ENCODE peak calls at places on chromosome 5, in six cellular contexts. One of them, this sample, is unnamed.

GRCh38 chr5:171986772-171987171 is 19.7 kb downstream of the FBXW11 start:
- DNase-seq in stimulated activated CD4-positive, alpha-beta T cell treated with anti-CD3 and anti-CD28 coated beads, Interleukin-2, amount 100 ng/mL, for 48 hours: no peak
- DNase-seq in Right ventricle myocardium inferior: no peak
- DNase-seq in HT1080: no peak
- DNase-seq in neural crest cell: no peak
- DNase-seq in GM12891: no peak
- DNase-seq in this sample: no peak

GRCh38 chr5:158119852-158120708 is 261.1 kb upstream of the CLINT1 start:
- DNase-seq in GM12891: no peak
- DNase-seq in stimulated activated CD4-positive, alpha-beta T cell treated with anti-CD3 and anti-CD28 coated beads, Interleukin-2, amount 100 ng/mL, for 48 hours: no peak
- DNase-seq in neural crest cell: no peak
- DNase-seq in HT1080: peak
- DNase-seq in Right ventricle myocardium inferior: no peak
- DNase-seq in this sample: no peak

GRCh38 chr5:81971086-81971693 is 633 bp upstream of the ATG10 start:
- DNase-seq in Right ventricle myocardium inferior: no peak
- DNase-seq in HT1080: peak
- DNase-seq in stimulated activated CD4-positive, alpha-beta T cell treated with anti-CD3 and anti-CD28 coated beads, Interleukin-2, amount 100 ng/mL, for 48 hours: peak
- DNase-seq in neural crest cell: no peak
- DNase-seq in GM12891: no peak
- DNase-seq in this sample: no peak

GRCh38 chr5:153902026-153902425 is 136.7 kb downstream of the FAM114A2 start:
- DNase-seq in HT1080: no peak
- DNase-seq in GM12891: no peak
- DNase-seq in Right ventricle myocardium inferior: no peak
- DNase-seq in stimulated activated CD4-positive, alpha-beta T cell treated with anti-CD3 and anti-CD28 coated beads, Interleukin-2, amount 100 ng/mL, for 48 hours: no peak
- DNase-seq in neural crest cell: no peak
- DNase-seq in this sample: no peak

GRCh38 chr5:31761877-31762276 is 122.9 kb downstream of the PDZD2 start:
- DNase-seq in neural crest cell: no peak
- DNase-seq in GM12891: no peak
- DNase-seq in stimulated activated CD4-positive, alpha-beta T cell treated with anti-CD3 and anti-CD28 coated beads, Interleukin-2, amount 100 ng/mL, for 48 hours: no peak
- DNase-seq in HT1080: no peak
- DNase-seq in Right ventricle myocardium inferior: no peak
- DNase-seq in this sample: no peak

GRCh38 chr5:89211836-89212235 is 328.9 kb upstream of the MEF2C start:
- DNase-seq in HT1080: peak
- DNase-seq in stimulated activated CD4-positive, alpha-beta T cell treated with anti-CD3 and anti-CD28 coated beads, Interleukin-2, amount 100 ng/mL, for 48 hours: no peak
- DNase-seq in GM12891: no peak
- DNase-seq in neural crest cell: no peak
- DNase-seq in Right ventricle myocardium inferior: no peak
- DNase-seq in this sample: no peak

GRCh38 chr5:111223086-111223789 is 946 bp upstream of the CAMK4 start:
- DNase-seq in Right ventricle myocardium inferior: no peak
- DNase-seq in GM12891: no peak
- DNase-seq in stimulated activated CD4-positive, alpha-beta T cell treated with anti-CD3 and anti-CD28 coated beads, Interleukin-2, amount 100 ng/mL, for 48 hours: no peak
- DNase-seq in HT1080: no peak
- DNase-seq in neural crest cell: no peak
- DNase-seq in this sample: no peak

GRCh38 chr5:2329741-2330140 is 421.7 kb downstream of the IRX2 start:
- DNase-seq in Right ventricle myocardium inferior: no peak
- DNase-seq in GM12891: no peak
- DNase-seq in neural crest cell: no peak
- DNase-seq in stimulated activated CD4-positive, alpha-beta T cell treated with anti-CD3 and anti-CD28 coated beads, Interleukin-2, amount 100 ng/mL, for 48 hours: no peak
- DNase-seq in HT1080: no peak
- DNase-seq in this sample: no peak

GRCh38 chr5:124090115-124090514 is 578.1 kb downstream of the CSNK1G3 start:
- DNase-seq in stimulated activated CD4-positive, alpha-beta T cell treated with anti-CD3 and anti-CD28 coated beads, Interleukin-2, amount 100 ng/mL, for 48 hours: no peak
- DNase-seq in Right ventricle myocardium inferior: no peak
- DNase-seq in GM12891: no peak
- DNase-seq in HT1080: no peak
- DNase-seq in neural crest cell: no peak
- DNase-seq in this sample: no peak

GRCh38 chr5:135069895-135070657 is 36.0 kb upstream of the PITX1 start:
- DNase-seq in stimulated activated CD4-positive, alpha-beta T cell treated with anti-CD3 and anti-CD28 coated beads, Interleukin-2, amount 100 ng/mL, for 48 hours: no peak
- DNase-seq in Right ventricle myocardium inferior: no peak
- DNase-seq in GM12891: no peak
- DNase-seq in neural crest cell: no peak
- DNase-seq in HT1080: no peak
- DNase-seq in this sample: no peak

GRCh38 chr5:59079622-59080620 is 497.0 kb downstream of the RAB3C start:
- DNase-seq in stimulated activated CD4-positive, alpha-beta T cell treated with anti-CD3 and anti-CD28 coated beads, Interleukin-2, amount 100 ng/mL, for 48 hours: no peak
- DNase-seq in HT1080: peak
- DNase-seq in neural crest cell: no peak
- DNase-seq in Right ventricle myocardium inferior: no peak
- DNase-seq in GM12891: no peak
- DNase-seq in this sample: no peak

GRCh38 chr5:67346611-67347010 is 150.0 kb upstream of the CD180 start:
- DNase-seq in stimulated activated CD4-positive, alpha-beta T cell treated with anti-CD3 and anti-CD28 coated beads, Interleukin-2, amount 100 ng/mL, for 48 hours: no peak
- DNase-seq in Right ventricle myocardium inferior: no peak
- DNase-seq in neural crest cell: no peak
- DNase-seq in HT1080: no peak
- DNase-seq in GM12891: no peak
- DNase-seq in this sample: no peak

GRCh38 chr5:55853271-55853670 is 2.1 kb downstream of the IL31RA start:
- DNase-seq in stimulated activated CD4-positive, alpha-beta T cell treated with anti-CD3 and anti-CD28 coated beads, Interleukin-2, amount 100 ng/mL, for 48 hours: no peak
- DNase-seq in neural crest cell: no peak
- DNase-seq in GM12891: no peak
- DNase-seq in HT1080: no peak
- DNase-seq in Right ventricle myocardium inferior: no peak
- DNase-seq in this sample: no peak

GRCh38 chr5:10736354-10736753 is 24.7 kb downstream of the DAP start:
- DNase-seq in HT1080: no peak
- DNase-seq in Right ventricle myocardium inferior: no peak
- DNase-seq in neural crest cell: no peak
- DNase-seq in stimulated activated CD4-positive, alpha-beta T cell treated with anti-CD3 and anti-CD28 coated beads, Interleukin-2, amount 100 ng/mL, for 48 hours: no peak
- DNase-seq in GM12891: no peak
- DNase-seq in this sample: no peak

GRCh38 chr5:179800696-179801201 is 5.9 kb downstream of the MGAT4B start:
- DNase-seq in HT1080: no peak
- DNase-seq in neural crest cell: no peak
- DNase-seq in stimulated activated CD4-positive, alpha-beta T cell treated with anti-CD3 and anti-CD28 coated beads, Interleukin-2, amount 100 ng/mL, for 48 hours: no peak
- DNase-seq in Right ventricle myocardium inferior: no peak
- DNase-seq in GM12891: no peak
- DNase-seq in this sample: no peak

GRCh38 chr5:156570615-156571014 is 243.7 kb downstream of the SGCD start:
- DNase-seq in GM12891: no peak
- DNase-seq in HT1080: no peak
- DNase-seq in neural crest cell: no peak
- DNase-seq in Right ventricle myocardium inferior: no peak
- DNase-seq in stimulated activated CD4-positive, alpha-beta T cell treated with anti-CD3 and anti-CD28 coated beads, Interleukin-2, amount 100 ng/mL, for 48 hours: no peak
- DNase-seq in this sample: no peak

GRCh38 chr5:145681216-145681615 is 153.9 kb downstream of the PRELID2 start:
- DNase-seq in Right ventricle myocardium inferior: no peak
- DNase-seq in neural crest cell: no peak
- DNase-seq in GM12891: no peak
- DNase-seq in stimulated activated CD4-positive, alpha-beta T cell treated with anti-CD3 and anti-CD28 coated beads, Interleukin-2, amount 100 ng/mL, for 48 hours: no peak
- DNase-seq in HT1080: no peak
- DNase-seq in this sample: no peak

GRCh38 chr5:170268153-170268689 is 29.4 kb downstream of the LCP2 start:
- DNase-seq in HT1080: no peak
- DNase-seq in neural crest cell: no peak
- DNase-seq in stimulated activated CD4-positive, alpha-beta T cell treated with anti-CD3 and anti-CD28 coated beads, Interleukin-2, amount 100 ng/mL, for 48 hours: no peak
- DNase-seq in GM12891: no peak
- DNase-seq in Right ventricle myocardium inferior: no peak
- DNase-seq in this sample: no peak

GRCh38 chr5:107123014-107123413 is 547.7 kb downstream of the EFNA5 start:
- DNase-seq in Right ventricle myocardium inferior: no peak
- DNase-seq in neural crest cell: no peak
- DNase-seq in stimulated activated CD4-positive, alpha-beta T cell treated with anti-CD3 and anti-CD28 coated beads, Interleukin-2, amount 100 ng/mL, for 48 hours: no peak
- DNase-seq in GM12891: no peak
- DNase-seq in HT1080: no peak
- DNase-seq in this sample: no peak

GRCh38 chr5:180201051-180201987 is 7.7 kb downstream of the RASGEF1C start:
- DNase-seq in neural crest cell: peak
- DNase-seq in HT1080: peak
- DNase-seq in stimulated activated CD4-positive, alpha-beta T cell treated with anti-CD3 and anti-CD28 coated beads, Interleukin-2, amount 100 ng/mL, for 48 hours: no peak
- DNase-seq in Right ventricle myocardium inferior: no peak
- DNase-seq in GM12891: no peak
- DNase-seq in this sample: no peak

GRCh38 chr5:124661317-124662141 is 84.9 kb downstream of the ZNF608 start:
- DNase-seq in Right ventricle myocardium inferior: no peak
- DNase-seq in HT1080: peak
- DNase-seq in GM12891: no peak
- DNase-seq in neural crest cell: no peak
- DNase-seq in stimulated activated CD4-positive, alpha-beta T cell treated with anti-CD3 and anti-CD28 coated beads, Interleukin-2, amount 100 ng/mL, for 48 hours: no peak
- DNase-seq in this sample: no peak

GRCh38 chr5:611731-612486 is at the start of gene CEP72:
- DNase-seq in Right ventricle myocardium inferior: peak
- DNase-seq in HT1080: peak
- DNase-seq in neural crest cell: peak
- DNase-seq in stimulated activated CD4-positive, alpha-beta T cell treated with anti-CD3 and anti-CD28 coated beads, Interleukin-2, amount 100 ng/mL, for 48 hours: peak
- DNase-seq in GM12891: peak
- DNase-seq in this sample: peak

GRCh38 chr5:151058891-151059611 is 21.8 kb downstream of the TNIP1 start:
- DNase-seq in neural crest cell: no peak
- DNase-seq in HT1080: no peak
- DNase-seq in stimulated activated CD4-positive, alpha-beta T cell treated with anti-CD3 and anti-CD28 coated beads, Interleukin-2, amount 100 ng/mL, for 48 hours: no peak
- DNase-seq in GM12891: no peak
- DNase-seq in Right ventricle myocardium inferior: no peak
- DNase-seq in this sample: no peak

GRCh38 chr5:28014779-28015178 is 976.4 kb upstream of the CDH9 start:
- DNase-seq in Right ventricle myocardium inferior: no peak
- DNase-seq in stimulated activated CD4-positive, alpha-beta T cell treated with anti-CD3 and anti-CD28 coated beads, Interleukin-2, amount 100 ng/mL, for 48 hours: no peak
- DNase-seq in HT1080: peak
- DNase-seq in GM12891: no peak
- DNase-seq in neural crest cell: no peak
- DNase-seq in this sample: no peak